ENCODE peak calls at places on chromosomes 16 and 17, in seven cellular contexts. D is HCT116, A is H1, L is SK-N-SH, I is K562, B is HepG2, K is GM12878. R is an unnamed sample.

GRCh38 chr17:27529230-27529796 is 73.1 kb downstream of the KSR1 start:
- DNase-seq in A (no peak), K (no peak), I (peak), B (no peak), L (peak), D (no peak), R (no peak)

GRCh38 chr17:39705786-39706348 is 6.0 kb downstream of the ERBB2 start:
- DNase-seq in I (no peak), D (peak), A (no peak), K (no peak), L (no peak), B (no peak), R (peak)

GRCh38 chr16:71883193-71883848 is 661 bp downstream of the ZNF821 start:
- DNase-seq in L (no peak), D (no peak), K (no peak), B (no peak), A (no peak), I (peak), R (no peak)

GRCh38 chr16:600781-601180 is 10.9 kb downstream of the RAB40C start:
- DNase-seq in K (no peak), B (peak), I (no peak), D (no peak), A (no peak), L (peak), R (no peak)

GRCh38 chr17:9220466-9221230 is 199.3 kb downstream of the NTN1 start:
- DNase-seq in L (no peak), B (no peak), I (no peak), K (no peak), D (no peak), A (no peak), R (no peak)

GRCh38 chr17:28759296-28759865 is 15.6 kb downstream of the TRAF4 start:
- DNase-seq in L (no peak), K (no peak), I (no peak), A (no peak), D (no peak), B (no peak), R (no peak)

GRCh38 chr17:64261422-64262124 is 1.5 kb downstream of the TEX2 start:
- DNase-seq in D (no peak), B (no peak), K (no peak), A (no peak), I (no peak), L (no peak), R (no peak)

GRCh38 chr17:39527220-39527813 is 66.0 kb downstream of the CDK12 start:
- DNase-seq in L (no peak), A (no peak), I (peak), B (peak), D (peak), K (no peak), R (no peak)

GRCh38 chr17:81794509-81794908 is 9.4 kb upstream of the GCGR start:
- DNase-seq in L (no peak), K (no peak), I (no peak), A (no peak), D (no peak), B (no peak), R (peak)

GRCh38 chr17:47295037-47295873 is 28.5 kb upstream of the EFCAB13 start:
- DNase-seq in I (no peak), A (no peak), B (peak), L (no peak), K (no peak), D (no peak), R (no peak)

GRCh38 chr16:75591001-75591852 is 25.0 kb downstream of the GABARAPL2 start:
- DNase-seq in K (no peak), L (peak), B (no peak), D (no peak), A (no peak), I (no peak), R (no peak)

GRCh38 chr16:4561565-4561964 is 5.4 kb downstream of the C16orf96 start:
- DNase-seq in I (peak), L (no peak), D (no peak), K (no peak), A (no peak), B (no peak), R (no peak)

GRCh38 chr17:31673076-31673475 is 186.0 kb downstream of the COPRS start:
- DNase-seq in K (no peak), B (no peak), L (no peak), A (no peak), I (no peak), D (no peak), R (no peak)

DNA sequence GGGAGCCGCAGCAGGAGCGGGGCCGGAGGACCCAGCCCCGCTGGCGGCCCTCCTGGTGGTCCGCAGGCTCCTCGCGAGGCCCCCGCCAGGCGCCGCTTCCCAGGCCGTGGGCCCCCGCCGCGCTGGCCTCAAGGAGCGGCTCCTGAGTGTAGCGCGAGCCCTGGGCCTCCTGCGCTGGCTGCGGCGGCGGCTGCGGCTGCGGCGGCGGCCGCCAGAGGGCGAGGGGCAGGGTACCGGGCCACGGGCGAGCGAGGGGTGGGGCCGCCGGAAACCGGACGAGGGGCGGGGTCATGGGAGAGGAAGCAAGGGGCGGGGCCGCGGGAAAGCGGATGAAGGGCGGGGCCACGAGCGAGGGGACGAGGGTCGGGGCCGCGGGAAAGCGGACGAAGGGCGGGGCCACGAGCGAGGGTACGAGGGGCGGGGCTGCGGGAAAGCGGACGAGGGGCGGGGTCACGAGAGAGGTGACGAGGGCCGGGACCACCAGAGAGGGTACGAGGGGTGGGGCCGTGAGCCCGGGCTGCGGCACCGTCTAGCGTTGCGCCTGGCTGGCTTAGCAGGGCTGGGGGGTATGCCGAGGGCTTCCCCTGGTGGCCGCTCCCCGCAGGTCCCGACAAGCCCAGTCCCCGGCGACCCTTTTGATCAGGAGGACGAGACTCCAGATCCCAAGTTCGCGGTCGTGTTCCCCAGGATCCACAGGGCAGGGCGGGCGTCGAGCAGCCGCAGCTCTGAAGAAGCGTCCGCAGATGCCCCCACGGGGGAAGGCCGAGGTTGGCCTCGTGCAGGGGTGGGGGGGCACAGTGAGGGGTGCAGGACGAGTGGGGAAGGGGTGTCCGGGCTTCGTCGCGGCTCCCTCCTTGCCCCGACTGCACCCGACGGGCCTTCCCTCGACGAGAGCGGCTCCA is 1.7 kb downstream of the MYO15B start:
- DNase-seq in I (peak), L (peak), B (peak), D (peak), K (peak), A (peak), R (peak)
- TF ChIP-seq JUND in I (no peak), L (no peak), B (no peak), D (no peak), K (no peak), A (peak), R (no peak)

DNA sequence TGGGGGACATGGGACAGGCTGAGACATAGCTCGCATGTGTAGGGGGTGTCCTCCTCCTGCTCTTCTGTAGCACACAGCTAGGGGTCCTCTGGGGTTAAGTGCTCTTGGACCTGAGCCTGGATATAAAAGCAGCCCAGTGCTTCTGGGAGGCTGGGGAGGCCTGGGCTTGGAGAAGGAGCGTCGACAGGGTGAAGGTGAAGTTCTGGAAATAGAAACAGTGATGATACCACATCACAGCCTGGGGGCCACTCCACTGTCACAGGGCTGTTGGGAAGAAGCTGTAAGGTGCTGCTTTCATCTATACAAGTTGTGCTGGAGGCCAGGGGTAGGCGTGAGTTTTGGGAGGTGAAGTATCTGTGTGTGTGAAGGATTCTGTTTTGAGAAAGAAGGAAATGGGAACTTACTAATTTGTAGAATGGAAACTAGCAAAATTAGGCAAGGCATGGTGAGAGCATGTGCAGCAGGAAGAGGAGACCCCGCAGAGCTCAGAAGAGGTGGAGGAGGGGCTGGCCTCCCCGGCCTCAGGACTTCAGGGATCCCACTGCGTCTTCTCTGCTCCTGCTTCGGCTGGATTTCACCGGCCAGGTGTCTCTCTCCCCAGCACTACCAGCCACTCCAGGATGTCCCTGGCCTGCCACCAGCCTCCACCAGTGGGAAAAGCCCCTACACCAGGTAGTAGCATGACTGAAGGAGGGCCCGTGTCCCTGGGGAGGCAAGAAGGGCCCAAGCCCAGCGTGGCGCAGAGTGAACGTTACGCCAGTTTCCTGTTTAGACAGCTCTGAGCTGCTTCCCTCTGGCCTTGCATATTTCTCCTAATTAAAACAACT is 19.4 kb downstream of the PLCG2 start:
- DNase-seq in K (peak), L (no peak), B (no peak), I (no peak), A (no peak), D (no peak), R (no peak)
- TF ChIP-seq JUND in K (no peak), L (no peak), B (no peak), I (no peak), A (no peak), D (no peak), R (no peak)

DNA sequence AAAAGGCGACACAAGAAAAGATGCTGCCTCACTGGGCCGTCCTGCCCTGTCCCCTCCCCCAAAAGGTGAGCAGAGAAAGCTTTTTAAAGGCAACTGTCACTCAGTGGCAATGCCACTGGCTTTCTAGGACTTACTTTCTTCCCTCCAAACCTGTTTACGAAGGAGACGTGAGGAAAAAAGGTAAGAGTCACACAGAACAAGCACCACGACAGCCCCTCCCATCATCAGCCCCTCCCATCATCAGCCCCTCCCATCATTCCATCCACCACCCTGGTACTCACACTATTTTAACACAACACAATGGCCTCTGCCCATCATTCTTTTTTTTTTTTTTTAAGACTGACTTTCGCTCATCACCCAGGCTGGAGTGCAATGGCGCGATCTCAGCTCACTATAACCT is 77.1 kb downstream of the NXN start:
- DNase-seq in D (no peak), B (no peak), A (no peak), L (no peak), K (no peak), I (no peak), R (no peak)
- TF ChIP-seq JUND in D (no peak), B (no peak), A (no peak), L (no peak), K (no peak), I (no peak), R (no peak)

GRCh38 chr16:69820926-69821541 is 58.9 kb downstream of the WWP2 start:
- DNase-seq in I (no peak), D (no peak), K (no peak), A (no peak), B (peak), L (peak), R (no peak)

GRCh38 chr16:69814561-69814960 is 52.4 kb downstream of the WWP2 start:
- DNase-seq in L (no peak), I (no peak), D (no peak), A (no peak), B (peak), K (no peak), R (peak)

GRCh38 chr16:69822174-69822935 is 60.2 kb downstream of the WWP2 start:
- DNase-seq in D (no peak), I (no peak), B (peak), K (no peak), L (no peak), A (no peak), R (no peak)

GRCh38 chr16:69821844-69822173 is 59.7 kb downstream of the WWP2 start:
- DNase-seq in L (no peak), I (no peak), B (no peak), A (no peak), D (no peak), K (no peak), R (no peak)

DNA sequence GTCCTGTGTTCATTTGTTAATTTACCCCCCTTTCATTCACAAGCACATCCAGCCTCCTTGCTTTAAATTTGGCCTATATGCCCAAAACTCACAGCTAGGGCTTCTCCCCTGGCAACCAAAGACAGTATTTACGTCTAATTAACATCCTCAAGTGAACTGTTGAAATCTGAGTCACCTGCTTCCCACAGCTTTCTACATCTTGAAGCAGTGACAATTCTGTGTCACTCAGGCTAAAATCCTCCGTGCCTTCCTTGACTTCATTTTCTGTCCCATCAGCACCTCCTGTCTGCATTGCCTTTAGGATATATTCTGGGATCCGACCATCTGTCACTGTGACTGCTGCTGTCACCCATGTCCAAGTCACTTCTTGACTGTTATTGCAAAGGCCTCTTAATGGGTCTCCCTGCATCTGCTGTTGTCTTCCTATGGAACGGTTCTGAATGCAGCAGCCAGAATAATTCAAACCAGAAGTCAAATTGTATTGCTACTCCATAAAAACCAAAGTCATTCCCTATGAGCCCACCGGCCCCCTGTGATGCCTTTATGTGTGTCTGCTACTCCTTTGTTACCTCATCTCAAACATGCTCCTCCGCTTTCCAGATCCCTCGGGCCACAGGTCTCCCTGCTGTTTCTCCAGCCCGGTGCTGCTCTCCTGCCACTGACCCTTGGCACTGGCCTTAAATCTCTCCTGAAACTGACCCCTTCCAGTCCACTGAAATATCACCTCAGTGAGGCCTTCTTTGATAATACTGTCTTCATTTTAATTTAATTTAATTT is 56.9 kb downstream of the WWP2 start:
- DNase-seq in K (no peak), L (peak), A (no peak), I (no peak), D (no peak), B (no peak), R (no peak)
- TF ChIP-seq JUND in K (no peak), L (no peak), A (no peak), I (no peak), D (no peak), B (no peak), R (no peak)

DNA sequence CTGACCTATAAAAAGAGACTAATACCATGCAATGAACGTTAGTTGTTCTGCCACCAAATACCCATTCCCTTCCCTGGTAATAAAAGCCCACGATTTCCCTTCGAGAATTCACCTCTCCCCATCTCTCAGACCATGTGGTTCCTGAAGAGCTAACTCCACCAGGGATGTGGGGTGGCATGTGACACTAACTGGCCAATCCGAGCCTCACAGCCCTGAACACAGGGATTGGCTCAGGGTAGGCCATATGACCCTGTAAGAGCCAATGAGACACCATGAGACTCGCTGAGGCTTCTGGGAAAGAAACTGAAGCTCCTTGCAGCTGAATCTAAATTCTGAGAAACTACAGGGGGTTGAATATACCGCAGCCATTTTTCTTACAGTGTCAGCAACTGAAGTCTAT is 21.1 kb downstream of the HELZ start:
- DNase-seq in A (no peak), L (peak), B (peak), D (no peak), I (peak), K (no peak), R (peak)
- TF ChIP-seq JUND in A (no peak), L (no peak), B (no peak), D (no peak), I (no peak), K (no peak), R (no peak)

DNA sequence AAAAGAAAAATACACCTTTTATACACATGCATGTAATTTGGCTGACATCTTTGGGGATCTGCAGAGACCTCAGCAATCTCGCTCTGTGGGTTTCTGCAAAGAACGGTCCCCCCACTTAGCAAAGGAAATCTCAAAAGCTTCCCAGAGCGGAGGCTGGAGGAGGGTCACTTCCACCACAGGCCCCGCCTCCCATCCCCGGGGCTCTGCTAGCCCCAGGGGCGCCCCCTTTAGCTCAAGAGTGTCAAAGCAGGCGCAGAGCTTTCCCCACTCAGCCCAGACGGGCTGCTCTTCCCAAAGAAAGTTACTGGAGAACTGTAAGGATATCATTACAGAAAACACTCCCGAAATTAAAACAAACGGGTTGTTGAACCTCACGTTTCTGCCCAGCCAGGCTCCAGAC is 11.4 kb downstream of the SLC13A5 start:
- DNase-seq in B (peak), D (peak), K (no peak), A (peak), L (peak), I (peak), R (no peak)
- TF ChIP-seq JUND in B (no peak), D (no peak), K (no peak), A (no peak), L (no peak), I (no peak), R (no peak)

DNA sequence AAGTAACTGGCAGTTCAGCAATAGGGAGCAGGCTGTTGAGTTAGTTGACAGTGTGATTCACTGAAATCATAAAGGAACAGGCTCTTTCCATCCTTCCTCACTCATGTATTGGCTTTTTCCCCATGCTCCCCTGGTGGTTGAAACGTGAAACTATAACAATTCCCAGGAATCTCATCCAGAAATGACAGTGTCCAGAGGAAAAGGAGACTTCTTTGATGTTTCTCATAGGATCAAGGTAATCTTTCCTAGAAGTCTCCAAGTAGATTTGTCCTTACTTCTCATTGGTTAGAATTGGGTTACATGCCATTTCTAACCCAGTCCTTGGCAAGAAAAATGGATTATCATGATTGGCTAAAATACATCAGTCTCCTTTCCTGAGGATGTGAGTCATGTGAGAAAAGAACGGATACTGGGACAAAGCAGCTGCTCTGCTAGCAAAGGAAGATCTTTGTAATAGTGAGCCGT is 14.4 kb downstream of the TTC19 start:
- DNase-seq in L (peak), I (no peak), B (peak), K (no peak), D (peak), A (no peak), R (peak)
- TF ChIP-seq JUND in L (peak), I (no peak), B (no peak), K (no peak), D (no peak), A (no peak), R (no peak)